ENCODE peak calls at places on chromosomes 4 and X, in nine cellular contexts. One of them, this sample, is unnamed.

GRCh38 chrX:16436348-16437188 is 213.4 kb upstream of the S100G start:
- DNase-seq in upper lobe of left lung: no peak
- DNase-seq in stomach: peak; percentile 84
- DNase-seq in A549: peak; percentile 35
- DNase-seq in HepG2: peak; percentile 44
- DNase-seq in ovary: peak; percentile 23
- DNase-seq in tibial nerve: peak; percentile 43
- DNase-seq in K562: peak; percentile 66
- DNase-seq in H1: peak; percentile 5
- DNase-seq in this sample: peak; percentile 77

GRCh38 chrX:94576367-94577004 is 902.5 kb downstream of the FAM133A start:
- DNase-seq in upper lobe of left lung: no peak
- DNase-seq in stomach: no peak
- DNase-seq in A549: no peak
- DNase-seq in HepG2: no peak
- DNase-seq in ovary: no peak
- DNase-seq in tibial nerve: no peak
- DNase-seq in K562: no peak
- DNase-seq in H1: no peak
- DNase-seq in this sample: no peak

GRCh38 chr4:105896984-105897760 is 1.9 kb downstream of the NPNT start:
- DNase-seq in upper lobe of left lung: no peak
- DNase-seq in stomach: no peak
- DNase-seq in A549: no peak
- DNase-seq in HepG2: no peak
- DNase-seq in ovary: no peak
- DNase-seq in tibial nerve: no peak
- DNase-seq in K562: no peak
- DNase-seq in H1: no peak
- DNase-seq in this sample: no peak

GRCh38 chr4:168694669-168695068 is 197.8 kb downstream of the PALLD start:
- DNase-seq in upper lobe of left lung: no peak
- DNase-seq in stomach: no peak
- DNase-seq in A549: no peak
- DNase-seq in HepG2: no peak
- DNase-seq in ovary: no peak
- DNase-seq in tibial nerve: no peak
- DNase-seq in K562: no peak
- DNase-seq in H1: no peak
- DNase-seq in this sample: no peak

GRCh38 chr4:176638992-176639391 is 153.7 kb downstream of the VEGFC start:
- DNase-seq in upper lobe of left lung: no peak
- DNase-seq in stomach: no peak
- DNase-seq in A549: no peak
- DNase-seq in HepG2: no peak
- DNase-seq in ovary: no peak
- DNase-seq in tibial nerve: no peak
- DNase-seq in K562: no peak
- DNase-seq in H1: no peak
- DNase-seq in this sample: no peak

GRCh38 chr4:151296227-151296626 is 19.3 kb downstream of the PRSS48 start:
- DNase-seq in upper lobe of left lung: no peak
- DNase-seq in stomach: no peak
- DNase-seq in A549: no peak
- DNase-seq in HepG2: no peak
- DNase-seq in ovary: no peak
- DNase-seq in tibial nerve: no peak
- DNase-seq in K562: no peak
- DNase-seq in H1: no peak
- DNase-seq in this sample: no peak

GRCh38 chr4:84319124-84319523 is 180.0 kb downstream of the NKX6-1 start:
- DNase-seq in upper lobe of left lung: no peak
- DNase-seq in stomach: no peak
- DNase-seq in A549: no peak
- DNase-seq in HepG2: no peak
- DNase-seq in ovary: no peak
- DNase-seq in tibial nerve: peak; percentile 18
- DNase-seq in K562: no peak
- DNase-seq in H1: no peak
- DNase-seq in this sample: no peak

GRCh38 chr4:176924238-176924637 is 131.5 kb upstream of the VEGFC start:
- DNase-seq in upper lobe of left lung: no peak
- DNase-seq in stomach: no peak
- DNase-seq in A549: no peak
- DNase-seq in HepG2: no peak
- DNase-seq in ovary: no peak
- DNase-seq in tibial nerve: no peak
- DNase-seq in K562: no peak
- DNase-seq in H1: no peak
- DNase-seq in this sample: no peak

GRCh38 chr4:73704314-73705055 is 35.9 kb upstream of the CXCL8 start:
- DNase-seq in upper lobe of left lung: no peak
- DNase-seq in stomach: peak; percentile 63
- DNase-seq in A549: peak; percentile 43
- DNase-seq in HepG2: peak; percentile 48
- DNase-seq in ovary: peak; percentile 48
- DNase-seq in tibial nerve: peak; percentile 43
- DNase-seq in K562: peak; percentile 28
- DNase-seq in H1: no peak
- DNase-seq in this sample: no peak

DNA sequence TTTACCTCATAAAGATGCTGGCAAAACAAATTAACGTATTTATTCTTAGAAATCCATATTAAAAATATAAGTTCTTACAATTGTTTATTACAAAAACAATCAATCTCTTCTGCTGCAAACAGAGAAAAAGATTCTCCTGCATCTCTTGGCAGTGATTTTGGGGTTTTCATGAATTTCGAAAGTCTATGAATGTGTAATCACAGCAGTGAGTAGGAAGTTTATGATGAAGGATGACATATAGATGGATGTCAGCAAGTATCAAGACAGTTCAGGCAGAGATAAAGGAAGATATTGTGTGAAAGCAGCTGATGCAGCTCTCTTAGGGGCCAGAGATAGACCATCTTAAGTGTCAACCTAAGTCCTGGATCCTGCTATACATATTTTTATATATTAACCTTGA is 196.9 kb upstream of the BANK1 start:
- DNase-seq in upper lobe of left lung: no peak
- DNase-seq in stomach: no peak
- DNase-seq in A549: no peak
- DNase-seq in HepG2: no peak
- DNase-seq in ovary: no peak
- DNase-seq in tibial nerve: no peak
- DNase-seq in K562: no peak
- DNase-seq in H1: no peak
- DNase-seq in this sample: no peak
- TF ChIP-seq EP300 in upper lobe of left lung: no peak
- TF ChIP-seq EP300 in stomach: no peak
- TF ChIP-seq EP300 in A549: no peak
- TF ChIP-seq EP300 in HepG2: no peak
- TF ChIP-seq EP300 in ovary: no peak
- TF ChIP-seq EP300 in tibial nerve: no peak
- TF ChIP-seq EP300 in K562: no peak
- TF ChIP-seq EP300 in H1: no peak
- TF ChIP-seq EP300 in this sample: no peak

DNA sequence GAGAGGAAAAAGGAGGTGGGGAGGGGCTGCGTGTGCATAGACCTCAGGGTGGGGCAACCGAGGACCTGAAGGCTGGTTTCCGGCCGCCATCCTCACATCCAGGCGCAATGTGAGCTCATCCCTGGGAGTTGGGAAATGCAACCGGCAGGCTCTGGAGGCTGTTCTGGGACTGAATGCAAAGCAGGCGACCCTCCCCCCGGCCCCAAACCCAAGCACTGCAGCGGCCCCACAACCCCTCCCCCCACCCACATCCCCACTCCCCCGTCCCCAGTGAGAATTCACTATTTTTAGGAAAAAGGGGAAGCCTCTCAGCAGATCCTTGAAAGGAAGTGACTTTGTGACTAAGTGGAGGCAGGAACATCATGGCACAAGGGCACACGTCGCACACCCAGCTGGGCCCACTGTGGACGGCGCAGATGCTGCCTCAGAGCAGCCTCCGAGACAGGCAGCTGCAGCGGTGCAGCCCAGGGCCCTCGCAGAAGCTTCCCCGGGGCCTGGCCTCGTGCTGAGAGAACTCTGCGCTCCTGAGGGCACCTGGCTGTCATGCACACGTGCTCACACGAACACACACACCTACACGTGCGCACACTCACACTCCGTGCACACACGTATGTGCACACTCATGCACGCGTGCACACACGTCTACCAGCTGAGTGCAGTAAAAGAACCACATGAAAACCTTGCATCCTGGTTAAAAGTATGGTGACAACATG is 1.3 kb upstream of the PDE6B start:
- DNase-seq in upper lobe of left lung: peak; percentile 55
- DNase-seq in stomach: no peak
- DNase-seq in A549: no peak
- DNase-seq in HepG2: no peak
- DNase-seq in ovary: no peak
- DNase-seq in tibial nerve: no peak
- DNase-seq in K562: no peak
- DNase-seq in H1: no peak
- DNase-seq in this sample: peak; percentile 25
- TF ChIP-seq EP300 in upper lobe of left lung: no peak
- TF ChIP-seq EP300 in stomach: no peak
- TF ChIP-seq EP300 in A549: no peak
- TF ChIP-seq EP300 in HepG2: no peak
- TF ChIP-seq EP300 in ovary: no peak
- TF ChIP-seq EP300 in tibial nerve: no peak
- TF ChIP-seq EP300 in K562: no peak
- TF ChIP-seq EP300 in H1: no peak
- TF ChIP-seq EP300 in this sample: no peak

GRCh38 chrX:13121020-13121419 is 76.6 kb upstream of the FAM9C start:
- DNase-seq in upper lobe of left lung: no peak
- DNase-seq in stomach: no peak
- DNase-seq in A549: no peak
- DNase-seq in HepG2: no peak
- DNase-seq in ovary: no peak
- DNase-seq in tibial nerve: no peak
- DNase-seq in K562: no peak
- DNase-seq in H1: no peak
- DNase-seq in this sample: no peak

GRCh38 chrX:13123857-13124345 is 79.5 kb upstream of the FAM9C start:
- DNase-seq in upper lobe of left lung: no peak
- DNase-seq in stomach: no peak
- DNase-seq in A549: no peak
- DNase-seq in HepG2: peak; percentile 46
- DNase-seq in ovary: no peak
- DNase-seq in tibial nerve: no peak
- DNase-seq in K562: no peak
- DNase-seq in H1: no peak
- DNase-seq in this sample: no peak

GRCh38 chrX:13119386-13119785 is 75.0 kb upstream of the FAM9C start:
- DNase-seq in upper lobe of left lung: no peak
- DNase-seq in stomach: no peak
- DNase-seq in A549: no peak
- DNase-seq in HepG2: no peak
- DNase-seq in ovary: no peak
- DNase-seq in tibial nerve: no peak
- DNase-seq in K562: no peak
- DNase-seq in H1: no peak
- DNase-seq in this sample: no peak

GRCh38 chrX:13123247-13123856 is 78.9 kb upstream of the FAM9C start:
- DNase-seq in upper lobe of left lung: no peak
- DNase-seq in stomach: no peak
- DNase-seq in A549: no peak
- DNase-seq in HepG2: peak; percentile 75
- DNase-seq in ovary: no peak
- DNase-seq in tibial nerve: no peak
- DNase-seq in K562: no peak
- DNase-seq in H1: no peak
- DNase-seq in this sample: no peak

GRCh38 chrX:13120017-13120416 is 75.6 kb upstream of the FAM9C start:
- DNase-seq in upper lobe of left lung: no peak
- DNase-seq in stomach: peak; percentile 81
- DNase-seq in A549: no peak
- DNase-seq in HepG2: peak; percentile 21
- DNase-seq in ovary: peak; percentile 58
- DNase-seq in tibial nerve: no peak
- DNase-seq in K562: no peak
- DNase-seq in H1: no peak
- DNase-seq in this sample: no peak
- TF ChIP-seq EP300 in upper lobe of left lung: no peak
- TF ChIP-seq EP300 in stomach: no peak
- TF ChIP-seq EP300 in A549: no peak
- TF ChIP-seq EP300 in HepG2: no peak
- TF ChIP-seq EP300 in ovary: no peak
- TF ChIP-seq EP300 in tibial nerve: no peak
- TF ChIP-seq EP300 in K562: no peak
- TF ChIP-seq EP300 in H1: no peak
- TF ChIP-seq EP300 in this sample: no peak

GRCh38 chr4:16897351-16897750 is 1.1 kb downstream of the LDB2 start:
- DNase-seq in upper lobe of left lung: no peak
- DNase-seq in stomach: no peak
- DNase-seq in A549: no peak
- DNase-seq in HepG2: no peak
- DNase-seq in ovary: no peak
- DNase-seq in tibial nerve: no peak
- DNase-seq in K562: no peak
- DNase-seq in H1: no peak
- DNase-seq in this sample: no peak

GRCh38 chr4:16897991-16898827 is at the start of gene LDB2:
- DNase-seq in upper lobe of left lung: peak; percentile 38
- DNase-seq in stomach: peak; percentile 45
- DNase-seq in A549: no peak
- DNase-seq in HepG2: no peak
- DNase-seq in ovary: peak; percentile 83
- DNase-seq in tibial nerve: peak; percentile 51
- DNase-seq in K562: no peak
- DNase-seq in H1: peak; percentile 54
- DNase-seq in this sample: peak; percentile 83

GRCh38 chr4:16894406-16894805 is 4.0 kb downstream of the LDB2 start:
- DNase-seq in upper lobe of left lung: no peak
- DNase-seq in stomach: no peak
- DNase-seq in A549: no peak
- DNase-seq in HepG2: no peak
- DNase-seq in ovary: no peak
- DNase-seq in tibial nerve: no peak
- DNase-seq in K562: no peak
- DNase-seq in H1: no peak
- DNase-seq in this sample: no peak

GRCh38 chr4:16900325-16900724 is 1.9 kb upstream of the LDB2 start:
- DNase-seq in upper lobe of left lung: no peak
- DNase-seq in stomach: no peak
- DNase-seq in A549: no peak
- DNase-seq in HepG2: no peak
- DNase-seq in ovary: no peak
- DNase-seq in tibial nerve: no peak
- DNase-seq in K562: no peak
- DNase-seq in H1: no peak
- DNase-seq in this sample: no peak

DNA sequence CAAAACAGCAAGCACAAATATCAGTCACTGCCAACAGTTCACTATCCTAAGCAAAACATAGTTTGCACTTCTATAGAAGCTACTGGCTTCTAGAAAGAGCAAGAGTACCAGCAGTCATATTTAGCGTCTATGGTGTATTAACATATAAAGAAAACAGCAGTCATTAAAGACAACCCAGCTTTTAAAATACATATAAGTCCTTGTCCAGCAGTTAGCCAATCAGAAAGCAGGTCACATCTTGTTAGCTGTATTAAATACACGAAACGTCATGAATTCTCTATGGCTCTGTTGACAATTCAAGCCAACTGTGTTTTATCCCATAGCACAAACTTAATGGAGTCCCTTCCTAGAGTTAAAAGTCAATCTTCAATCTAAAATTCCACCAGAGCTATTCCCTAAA is 1.6 kb downstream of the LDB2 start:
- DNase-seq in upper lobe of left lung: no peak
- DNase-seq in stomach: no peak
- DNase-seq in A549: no peak
- DNase-seq in HepG2: no peak
- DNase-seq in ovary: no peak
- DNase-seq in tibial nerve: no peak
- DNase-seq in K562: no peak
- DNase-seq in H1: no peak
- DNase-seq in this sample: no peak
- TF ChIP-seq EP300 in upper lobe of left lung: no peak
- TF ChIP-seq EP300 in stomach: no peak
- TF ChIP-seq EP300 in A549: no peak
- TF ChIP-seq EP300 in HepG2: no peak
- TF ChIP-seq EP300 in ovary: no peak
- TF ChIP-seq EP300 in tibial nerve: no peak
- TF ChIP-seq EP300 in K562: no peak
- TF ChIP-seq EP300 in H1: no peak
- TF ChIP-seq EP300 in this sample: no peak

This sample was measured in suprapubic skin.